ENCODE peak calls at places on chromosomes 5 and 9, in eight cellular contexts. K is HepG2, H is breast epithelium, Y is HCT116, J is SK-N-SH, I is stomach, U is esophagus muscularis mucosa, T is prostate gland. Z is an unnamed sample.
A peak's percentile ranks its signal among the peaks of the same experiment; 100 is the strongest.

GRCh38 chr5:142600092-142600491 is 85.8 kb downstream of the FGF1 start:
- DNase-seq in U (no peak), I (no peak), H (no peak), K (no peak), T (no peak), J (no peak), Y (no peak), Z (no peak)

GRCh38 chr5:115815693-115816225 is 700 bp downstream of the CDO1 start:
- DNase-seq in T (no peak), J (peak; percentile 67), U (no peak), K (no peak), Y (no peak), I (no peak), H (no peak), Z (no peak)

GRCh38 chr5:6781711-6782110 is 68.5 kb downstream of the TENT4A start:
- DNase-seq in Y (no peak), H (no peak), K (no peak), U (no peak), I (no peak), J (no peak), T (no peak), Z (no peak)

GRCh38 chr5:3007577-3007976 is 256.1 kb upstream of the IRX2 start:
- DNase-seq in Y (no peak), U (no peak), J (no peak), K (no peak), I (no peak), T (no peak), H (no peak), Z (no peak)

GRCh38 chr5:60526336-60526875 is 173.6 kb downstream of the DEPDC1B start:
- DNase-seq in U (no peak), J (no peak), H (no peak), K (no peak), I (no peak), Y (no peak), T (no peak), Z (no peak)

GRCh38 chr5:110757118-110757729 is 18.4 kb downstream of the SLC25A46 start:
- DNase-seq in U (no peak), T (no peak), J (no peak), H (no peak), K (peak; percentile 38), I (no peak), Y (peak; percentile 40), Z (no peak)

GRCh38 chr9:131899248-131899882 is 159.5 kb upstream of the RAPGEF1 start:
- DNase-seq in K (no peak), T (no peak), H (no peak), U (no peak), J (no peak), Y (no peak), I (no peak), Z (no peak)

GRCh38 chr5:115586525-115587146 is 15.6 kb downstream of the TICAM2 start:
- DNase-seq in T (no peak), U (no peak), H (no peak), I (no peak), Y (no peak), J (peak; percentile 26), K (peak; percentile 4), Z (no peak)

GRCh38 chr9:129054163-129054851 is 17.9 kb downstream of the MIGA2 start:
- DNase-seq in I (no peak), U (no peak), K (no peak), T (no peak), H (no peak), Y (no peak), J (no peak), Z (no peak)

GRCh38 chr5:10745133-10745532 is 15.9 kb downstream of the DAP start:
- DNase-seq in J (no peak), T (no peak), U (no peak), Y (no peak), I (no peak), H (no peak), K (no peak), Z (no peak)
- TF ChIP-seq POLR2AphosphoS5 in J (no peak), T (no peak), U (no peak), Y (no peak), I (peak; percentile 55), H (no peak), K (no peak), Z (no peak)

DNA sequence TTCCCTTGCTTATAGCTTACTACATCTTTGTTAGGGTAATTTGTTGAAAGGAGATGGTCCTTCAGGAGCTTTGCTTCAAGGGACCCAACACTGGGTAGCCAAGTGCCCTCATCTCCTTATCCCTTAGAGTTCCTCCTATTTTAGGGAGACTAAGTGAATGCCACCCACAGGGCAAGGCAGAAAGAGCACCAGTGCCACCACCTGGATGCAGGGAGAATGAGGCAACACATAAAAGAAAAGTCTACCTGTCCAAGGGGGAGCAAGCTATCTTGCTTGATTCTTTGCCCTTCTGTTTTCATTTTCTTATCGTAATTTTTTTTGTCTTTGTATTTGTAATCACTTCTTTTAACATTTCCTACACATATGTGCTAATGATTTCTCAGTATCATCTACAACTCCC is 205.5 kb downstream of the NPR3 start:
- DNase-seq in U (no peak), J (no peak), H (no peak), I (no peak), Y (peak; percentile 32), T (peak; percentile 47), K (peak; percentile 33), Z (no peak)
- TF ChIP-seq CTCF in U (no peak), J (peak; percentile 58), H (no peak), I (no peak), Y (peak; percentile 67), T (peak; percentile 75), K (peak; percentile 70), Z (no peak)

GRCh38 chr5:171405615-171406014 is 13.8 kb upstream of the FGF18 start:
- DNase-seq in I (no peak), Y (no peak), U (no peak), T (no peak), H (no peak), J (peak; percentile 46), K (no peak), Z (no peak)

GRCh38 chr5:171412186-171412585 is 7.3 kb upstream of the FGF18 start:
- DNase-seq in Y (no peak), J (no peak), T (no peak), K (no peak), H (no peak), I (no peak), U (no peak), Z (no peak)

GRCh38 chr5:171401167-171401947 is 13.7 kb downstream of the NPM1 start:
- DNase-seq in J (no peak), U (no peak), Y (no peak), I (no peak), T (no peak), H (no peak), K (no peak), Z (no peak)

GRCh38 chr5:171409164-171410136 is 10.0 kb upstream of the FGF18 start:
- DNase-seq in J (no peak), H (no peak), Y (no peak), U (no peak), I (no peak), K (no peak), T (no peak), Z (no peak)

GRCh38 chr5:171407234-171407633 is 12.2 kb upstream of the FGF18 start:
- DNase-seq in J (no peak), Y (no peak), T (no peak), U (no peak), K (no peak), I (no peak), H (no peak), Z (no peak)
- TF ChIP-seq POLR2AphosphoS5 in J (no peak), Y (no peak), T (no peak), U (no peak), K (no peak), I (no peak), H (no peak), Z (no peak)

GRCh38 chr5:154421868-154422267 is 23.9 kb upstream of the SAP30L start:
- DNase-seq in K (peak; percentile 53), I (no peak), U (peak; percentile 24), Y (peak; percentile 18), J (peak; percentile 58), T (no peak), H (no peak), Z (no peak)
- TF ChIP-seq CTCF in K (peak; percentile 75), I (no peak), U (no peak), Y (peak; percentile 67), J (peak; percentile 51), T (no peak), H (no peak), Z (no peak)

DNA sequence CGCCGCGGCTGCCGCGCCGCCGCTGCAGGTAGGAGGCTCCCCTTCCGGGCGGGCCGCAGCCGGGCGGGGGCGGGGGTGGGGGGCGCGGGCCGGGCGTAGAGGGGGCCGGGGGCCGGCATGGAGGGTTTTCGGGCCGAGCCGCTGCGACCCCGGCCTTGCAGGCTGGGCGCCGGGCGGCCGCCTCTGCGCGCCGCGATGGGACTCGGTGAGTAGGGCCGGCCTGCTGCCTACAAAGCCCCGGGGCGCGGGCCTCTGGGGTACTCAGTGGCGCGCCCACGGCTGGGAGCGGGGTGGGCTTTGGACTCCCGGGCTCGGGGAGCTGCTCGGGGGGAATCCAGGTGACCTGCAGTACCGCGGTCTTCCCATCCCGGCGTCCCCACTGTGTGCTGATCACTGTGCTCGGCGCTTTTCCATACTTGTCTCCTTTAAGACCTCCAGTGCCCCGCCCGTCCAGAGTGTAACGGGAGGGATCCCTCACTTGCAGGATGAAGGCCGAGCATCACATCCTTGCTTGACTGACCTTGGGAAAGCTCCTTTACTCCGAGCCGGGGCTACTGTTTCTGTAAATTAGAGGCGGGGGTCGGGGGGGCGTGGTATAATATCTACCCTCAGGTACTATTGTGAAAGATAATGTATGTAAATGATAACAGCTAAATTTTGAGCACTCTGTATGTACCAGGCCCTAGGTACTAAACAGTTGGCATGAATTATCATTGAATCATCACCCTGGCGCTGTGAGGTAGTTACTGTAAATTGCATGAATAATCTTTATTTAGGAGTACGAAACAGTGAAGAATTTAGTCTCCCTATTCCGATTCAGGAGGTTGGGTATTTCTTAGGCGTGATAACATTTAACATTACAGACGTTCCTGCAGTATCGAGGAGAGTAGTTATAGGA is 672 bp downstream of the MSANTD3 start:
- DNase-seq in U (no peak), Y (peak; percentile 35), H (peak; percentile 53), J (no peak), K (peak; percentile 36), T (peak; percentile 22), I (peak; percentile 35), Z (no peak)
- TF ChIP-seq POLR2AphosphoS5 in U (peak; percentile 41), Y (peak; percentile 11), H (no peak), J (no peak), K (no peak), T (no peak), I (no peak), Z (no peak)

GRCh38 chr9:120911295-120911843 is 15.2 kb downstream of the TRAF1 start:
- DNase-seq in U (no peak), H (no peak), I (no peak), K (no peak), Y (no peak), T (no peak), J (no peak), Z (no peak)
- TF ChIP-seq CTCF in U (no peak), H (no peak), I (no peak), K (no peak), Y (no peak), T (no peak), J (no peak), Z (no peak)

DNA sequence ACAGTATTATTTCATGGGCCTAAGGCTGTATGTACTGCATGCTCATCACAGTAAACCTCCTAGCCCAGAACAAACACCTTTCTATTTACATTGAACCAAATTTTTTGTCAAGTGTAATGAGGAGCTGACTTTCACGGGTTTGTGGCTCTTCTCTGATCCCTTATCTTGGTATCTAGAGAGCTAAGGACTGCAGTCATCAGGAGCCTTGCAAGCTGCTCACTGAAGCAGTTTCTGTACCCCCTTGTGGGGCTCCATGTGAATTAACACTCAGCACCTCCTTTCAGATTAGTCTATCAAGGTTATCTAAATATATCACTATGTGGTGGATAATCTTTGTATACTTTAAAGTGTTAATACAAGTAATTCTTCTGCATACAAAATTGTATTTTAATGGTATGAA is 108.2 kb downstream of the AUH start:
- DNase-seq in J (no peak), T (no peak), I (no peak), H (no peak), K (peak; percentile 7), U (no peak), Y (peak; percentile 6), Z (no peak)
- TF ChIP-seq POLR2AphosphoS5 in J (no peak), T (no peak), I (no peak), H (no peak), K (no peak), U (no peak), Y (no peak), Z (no peak)

Z was measured in HL-60.